ENCODE peak calls at places on chromosomes 13 and 19, in eight cellular contexts. Y is psoas muscle, P is spleen, X is uterus, D is testis, J is PC-3, L is esophagus squamous epithelium, K is H1. E is an unnamed sample.

GRCh38 chr13:41648314-41648935 is 191.1 kb downstream of the RGCC start:
- DNase-seq in Y (no peak), P (no peak), X (no peak), D (no peak), J (peak), L (no peak), K (no peak), E (no peak)

GRCh38 chr19:21256722-21257121 is 72.5 kb downstream of the ZNF708 start:
- DNase-seq in Y (no peak), P (no peak), X (no peak), D (peak), J (no peak), L (no peak), K (peak), E (no peak)

GRCh38 chr19:16062789-16063188 is 13.5 kb upstream of the TPM4 start:
- DNase-seq in Y (peak), P (peak), X (no peak), D (peak), J (peak), L (no peak), K (no peak), E (no peak)

GRCh38 chr19:51136891-51137551 is 5.1 kb upstream of the SIGLEC7 start:
- DNase-seq in Y (no peak), P (peak), X (no peak), D (no peak), J (no peak), L (no peak), K (no peak), E (peak)

GRCh38 chr13:97141564-97142005 is 80.5 kb upstream of the MBNL2 start:
- DNase-seq in Y (no peak), P (no peak), X (peak), D (peak), J (peak), L (peak), K (peak), E (no peak)

GRCh38 chr13:73146705-73147104 is 87.9 kb downstream of the KLF5 start:
- DNase-seq in Y (no peak), P (no peak), X (no peak), D (no peak), J (no peak), L (no peak), K (no peak), E (no peak)

GRCh38 chr13:111327701-111328100 is 7.3 kb downstream of the TEX29 start:
- DNase-seq in Y (no peak), P (no peak), X (no peak), D (no peak), J (no peak), L (no peak), K (no peak), E (no peak)

GRCh38 chr13:53137777-53138176 is 109.2 kb downstream of the OLFM4 start:
- DNase-seq in Y (no peak), P (no peak), X (peak), D (no peak), J (peak), L (no peak), K (no peak), E (no peak)

GRCh38 chr19:11237321-11237720 is 2.1 kb upstream of the ANGPTL8 start:
- DNase-seq in Y (no peak), P (no peak), X (no peak), D (no peak), J (no peak), L (no peak), K (no peak), E (no peak)

GRCh38 chr13:33235078-33235477 is 50.5 kb downstream of the STARD13 start:
- DNase-seq in Y (no peak), P (no peak), X (no peak), D (no peak), J (peak), L (no peak), K (no peak), E (no peak)

GRCh38 chr13:37491661-37492060 is 106.9 kb downstream of the POSTN start:
- DNase-seq in Y (no peak), P (no peak), X (no peak), D (no peak), J (no peak), L (no peak), K (no peak), E (no peak)

GRCh38 chr19:1079566-1080111 is 12.7 kb downstream of the ARHGAP45 start:
- DNase-seq in Y (no peak), P (peak), X (no peak), D (no peak), J (no peak), L (no peak), K (no peak), E (no peak)

GRCh38 chr19:39411832-39412099 is 703 bp upstream of the PLEKHG2 start:
- DNase-seq in Y (peak), P (peak), X (peak), D (peak), J (peak), L (peak), K (no peak), E (peak)

GRCh38 chr13:99805361-99805760 is 166.2 kb downstream of the ZIC5 start:
- DNase-seq in Y (no peak), P (no peak), X (no peak), D (no peak), J (no peak), L (no peak), K (no peak), E (no peak)

GRCh38 chr19:40559394-40559793 is 17.3 kb upstream of the SHKBP1 start:
- DNase-seq in Y (no peak), P (no peak), X (no peak), D (no peak), J (no peak), L (no peak), K (no peak), E (no peak)

GRCh38 chr19:2604747-2605329 is 97.7 kb downstream of the GNG7 start:
- DNase-seq in Y (no peak), P (no peak), X (no peak), D (no peak), J (no peak), L (no peak), K (no peak), E (peak)

GRCh38 chr19:2607712-2608601 is 94.5 kb downstream of the GNG7 start:
- DNase-seq in Y (no peak), P (peak), X (no peak), D (no peak), J (no peak), L (no peak), K (no peak), E (peak)

GRCh38 chr19:2600914-2601870 is 101.3 kb downstream of the GNG7 start:
- DNase-seq in Y (no peak), P (no peak), X (no peak), D (no peak), J (no peak), L (no peak), K (no peak), E (peak)

GRCh38 chr19:2602391-2603181 is 99.9 kb downstream of the GNG7 start:
- DNase-seq in Y (peak), P (peak), X (peak), D (peak), J (peak), L (no peak), K (no peak), E (peak)

DNA sequence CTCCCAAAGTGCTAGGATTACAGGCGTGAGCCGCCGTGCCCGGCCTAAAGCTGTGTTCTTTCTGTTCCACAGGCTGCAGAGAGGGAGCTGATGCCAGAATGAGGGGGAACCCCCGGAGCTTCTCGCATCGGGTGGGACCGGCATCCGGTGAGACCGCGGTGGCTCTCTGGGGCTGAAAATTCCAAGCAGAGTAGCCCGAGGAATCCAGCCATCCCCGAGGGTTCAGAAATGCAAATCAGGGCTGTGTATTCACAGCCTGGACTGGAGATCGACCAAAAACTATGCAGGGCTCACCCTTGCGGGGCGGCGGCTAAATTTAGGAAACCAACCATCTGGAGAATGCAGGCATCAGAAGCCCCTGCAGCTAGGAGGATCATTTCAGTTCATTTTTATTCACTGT is 99.2 kb downstream of the GNG7 start:
- DNase-seq in Y (peak), P (no peak), X (peak), D (peak), J (no peak), L (no peak), K (no peak), E (peak)
- H3K27ac ChIP-seq in Y (peak), P (peak), X (peak), D (peak), J (no peak), L (peak), K (no peak), E (peak)

DNA sequence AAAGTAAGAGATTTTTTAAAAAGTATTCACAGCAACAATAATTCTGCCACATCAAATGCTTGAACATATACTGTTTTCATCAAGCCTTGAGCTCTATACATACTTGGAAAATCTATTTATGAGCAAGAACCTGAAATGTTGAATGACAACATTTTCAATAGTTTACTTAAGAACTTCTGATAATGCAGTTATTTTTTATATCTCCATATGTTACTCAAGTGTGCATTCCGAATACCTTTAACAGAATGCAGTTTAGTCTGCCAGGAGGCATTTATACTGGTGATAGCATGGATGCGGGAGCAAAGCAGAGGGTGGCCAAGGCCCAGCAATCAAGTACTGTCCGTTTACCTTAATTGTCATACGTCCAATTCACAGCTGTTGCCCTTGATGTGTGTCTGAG is 589.5 kb downstream of the KCTD12 start:
- DNase-seq in Y (no peak), P (no peak), X (no peak), D (no peak), J (no peak), L (no peak), K (no peak), E (no peak)
- TF ChIP-seq CTCF in Y (no peak), P (no peak), X (no peak), D (no peak), J (no peak), L (no peak), K (no peak), E (no peak)

DNA sequence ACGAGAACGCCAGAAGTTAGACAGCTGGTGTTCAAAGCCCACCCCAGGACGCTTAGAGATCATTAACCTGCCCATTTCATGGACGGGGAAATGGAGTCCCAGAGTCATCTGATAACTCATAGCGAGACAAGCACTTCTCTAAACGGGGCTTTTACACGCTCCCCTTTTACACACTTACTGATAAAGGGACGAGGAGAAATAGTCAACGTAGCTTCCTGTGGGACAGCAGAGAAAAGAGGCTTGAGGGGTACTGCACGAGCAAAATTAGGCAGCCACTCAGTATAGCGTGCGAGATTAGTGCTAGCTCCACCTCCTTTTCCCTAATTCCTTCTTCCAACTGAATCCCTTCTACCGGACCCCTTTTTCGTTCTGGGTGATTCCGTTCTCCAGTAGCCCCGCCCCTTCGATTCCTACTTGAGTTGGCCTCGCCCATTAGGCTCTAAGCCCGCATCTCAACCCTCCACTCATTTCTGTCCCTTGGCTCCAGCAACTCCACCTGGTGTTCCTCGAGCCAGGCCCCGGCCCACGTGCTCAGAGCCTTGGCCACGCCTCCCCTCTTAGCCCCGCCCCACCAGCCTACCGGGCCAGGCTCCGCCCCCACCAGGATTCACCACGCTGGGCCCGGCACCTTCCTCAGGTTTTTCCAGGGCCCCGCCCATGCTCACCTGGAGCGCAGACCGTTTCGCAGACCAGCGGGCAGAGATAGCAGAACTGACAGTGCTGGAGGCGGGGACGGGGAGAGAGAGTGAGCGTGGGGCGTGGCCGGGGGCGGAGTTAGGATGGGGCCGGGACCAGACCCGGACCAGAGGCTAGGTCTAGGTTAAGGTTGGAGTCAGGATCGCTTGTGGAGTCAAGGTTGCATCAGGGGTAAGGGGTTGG is 3.6 kb downstream of the HRC start:
- DNase-seq in Y (peak), P (no peak), X (no peak), D (peak), J (peak), L (no peak), K (peak), E (no peak)
- H3K27ac ChIP-seq in Y (peak), P (no peak), X (no peak), D (peak), J (peak), L (peak), K (no peak), E (peak)

GRCh38 chr13:23718916-23719470 is 148.8 kb downstream of the TNFRSF19 start:
- DNase-seq in Y (no peak), P (no peak), X (no peak), D (no peak), J (peak), L (no peak), K (no peak), E (no peak)

GRCh38 chr13:23714672-23715071 is 144.5 kb downstream of the TNFRSF19 start:
- DNase-seq in Y (no peak), P (no peak), X (no peak), D (no peak), J (no peak), L (no peak), K (no peak), E (no peak)

GRCh38 chr13:23715092-23715761 is 145.0 kb downstream of the TNFRSF19 start:
- DNase-seq in Y (no peak), P (no peak), X (no peak), D (no peak), J (peak), L (no peak), K (no peak), E (no peak)

GRCh38 chr13:23711355-23711754 is 141.1 kb downstream of the TNFRSF19 start:
- DNase-seq in Y (no peak), P (no peak), X (no peak), D (no peak), J (no peak), L (no peak), K (no peak), E (no peak)

DNA sequence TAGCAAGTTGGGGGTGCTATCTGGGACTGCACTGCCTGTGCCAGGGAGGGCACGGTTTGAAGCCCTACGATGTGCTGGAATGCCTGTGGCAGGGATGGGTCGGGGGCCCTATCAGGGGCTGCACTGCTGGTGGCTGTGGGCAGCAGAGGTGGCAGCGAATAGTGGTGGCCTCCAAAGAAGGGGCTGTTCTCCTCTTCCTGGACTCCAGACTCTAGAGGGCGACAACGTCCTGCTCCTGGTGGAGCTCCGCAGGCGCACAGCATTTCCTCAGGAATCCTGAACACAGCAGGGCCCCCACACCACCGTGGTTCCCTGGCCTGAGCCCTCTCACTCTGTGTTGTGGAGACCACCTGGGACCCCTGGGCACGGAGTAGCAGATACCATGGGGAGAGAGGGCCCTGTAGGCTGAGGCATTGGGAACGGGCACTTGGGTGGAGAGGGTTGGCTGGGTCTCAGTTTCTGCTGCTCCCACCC is 145.6 kb downstream of the TNFRSF19 start:
- DNase-seq in Y (no peak), P (no peak), X (no peak), D (no peak), J (peak), L (no peak), K (no peak), E (no peak)
- TF ChIP-seq CTCF in Y (no peak), P (no peak), X (peak), D (no peak), J (peak), L (peak), K (peak), E (no peak)

GRCh38 chr19:33388231-33388816 is 14.8 kb downstream of the CEBPG start:
- DNase-seq in Y (peak), P (no peak), X (no peak), D (no peak), J (no peak), L (no peak), K (no peak), E (no peak)
- H3K27ac ChIP-seq in Y (peak), P (no peak), X (peak), D (no peak), J (no peak), L (peak), K (no peak), E (no peak)

GRCh38 chr13:79647518-79647917 is 166.6 kb downstream of the NDFIP2 start:
- DNase-seq in Y (no peak), P (no peak), X (no peak), D (no peak), J (peak), L (no peak), K (no peak), E (no peak)

GRCh38 chr13:79645569-79645968 is 164.6 kb downstream of the NDFIP2 start:
- DNase-seq in Y (no peak), P (no peak), X (no peak), D (no peak), J (no peak), L (no peak), K (no peak), E (no peak)

GRCh38 chr13:79648191-79648590 is 167.2 kb downstream of the NDFIP2 start:
- DNase-seq in Y (no peak), P (no peak), X (no peak), D (no peak), J (no peak), L (no peak), K (no peak), E (no peak)

GRCh38 chr13:79642596-79642995 is 161.6 kb downstream of the NDFIP2 start:
- DNase-seq in Y (no peak), P (no peak), X (no peak), D (no peak), J (no peak), L (no peak), K (no peak), E (no peak)

GRCh38 chr13:79646880-79647279 is 165.9 kb downstream of the NDFIP2 start:
- DNase-seq in Y (no peak), P (no peak), X (no peak), D (no peak), J (no peak), L (no peak), K (no peak), E (no peak)
- TF ChIP-seq CTCF in Y (no peak), P (no peak), X (no peak), D (no peak), J (no peak), L (no peak), K (no peak), E (no peak)

GRCh38 chr19:56150358-56150757 is 9.3 kb downstream of the ZNF444 start:
- DNase-seq in Y (no peak), P (no peak), X (no peak), D (no peak), J (no peak), L (no peak), K (no peak), E (no peak)

GRCh38 chr19:56149656-56150038 is 8.6 kb downstream of the ZNF444 start:
- DNase-seq in Y (no peak), P (no peak), X (no peak), D (no peak), J (no peak), L (no peak), K (no peak), E (no peak)

GRCh38 chr19:56153507-56153906 is 12.4 kb downstream of the ZNF444 start:
- DNase-seq in Y (no peak), P (no peak), X (no peak), D (no peak), J (no peak), L (no peak), K (no peak), E (no peak)

GRCh38 chr19:56155124-56155687 is 14.1 kb downstream of the ZNF444 start:
- DNase-seq in Y (no peak), P (no peak), X (no peak), D (peak), J (no peak), L (no peak), K (no peak), E (no peak)

GRCh38 chr19:56152644-56153043 is 11.6 kb downstream of the ZNF444 start:
- DNase-seq in Y (no peak), P (no peak), X (no peak), D (no peak), J (no peak), L (no peak), K (no peak), E (no peak)
- H3K27ac ChIP-seq in Y (peak), P (no peak), X (no peak), D (no peak), J (no peak), L (no peak), K (no peak), E (no peak)

E was measured in coronary artery.